ENCODE peak calls at places on chromosome 11, in eight cellular contexts. D is A549, Q is kidney epithelial cell, O is AG04450, W is colonic mucosa, X is astrocyte of the spinal cord, F is endodermal cell, A is pancreas. M is an unnamed sample.
A peak's percentile ranks its signal among the peaks of the same experiment; 100 is the strongest.

GRCh38 chr11:96227244-96227643 is 115.8 kb downstream of the MAML2 start:
- DNase-seq in D (no peak), W (no peak), A (no peak), F (no peak), O (no peak), Q (no peak), X (no peak), M (peak; percentile 58)

GRCh38 chr11:73350908-73351636 is 25.1 kb upstream of the RELT start:
- DNase-seq in W (peak; percentile 35), Q (no peak), A (no peak), F (peak; percentile 81), O (peak; percentile 57), X (peak; percentile 78), D (peak; percentile 73), M (peak; percentile 87)

GRCh38 chr11:66232769-66233168 is 35.7 kb upstream of the RAB1B start:
- DNase-seq in F (no peak), W (no peak), D (no peak), O (no peak), X (no peak), A (no peak), Q (no peak), M (no peak)

GRCh38 chr11:46271407-46271806 is 6.1 kb upstream of the CREB3L1 start:
- DNase-seq in Q (no peak), D (no peak), A (no peak), X (no peak), F (no peak), W (no peak), O (no peak), M (no peak)

GRCh38 chr11:128195057-128195751 is 392.2 kb downstream of the ETS1 start:
- DNase-seq in Q (no peak), D (no peak), W (no peak), X (no peak), F (no peak), O (no peak), A (no peak), M (peak; percentile 59)

GRCh38 chr11:103681855-103682254 is 354.6 kb upstream of the DDI1 start:
- DNase-seq in X (no peak), A (no peak), W (no peak), F (no peak), D (no peak), O (no peak), Q (no peak), M (no peak)

GRCh38 chr11:134254433-134254832 is 1.1 kb downstream of the ACAD8 start:
- DNase-seq in X (no peak), F (no peak), D (no peak), Q (no peak), W (no peak), O (no peak), A (no peak), M (no peak)

GRCh38 chr11:19218801-19219460 is 17.1 kb upstream of the CSRP3 start:
- DNase-seq in F (no peak), O (no peak), W (no peak), X (no peak), A (no peak), D (no peak), Q (no peak), M (no peak)

GRCh38 chr11:86736303-86737143 is 63.8 kb upstream of the PRSS23 start:
- DNase-seq in F (no peak), O (no peak), X (no peak), Q (no peak), D (peak; percentile 39), W (no peak), A (no peak), M (no peak)

GRCh38 chr11:126416542-126417090 is 61.1 kb downstream of the ST3GAL4 start:
- DNase-seq in F (peak; percentile 94), A (peak; percentile 88), Q (no peak), X (peak; percentile 85), W (peak; percentile 94), O (no peak), D (no peak), M (peak; percentile 89)

GRCh38 chr11:58616594-58616993 is 5.9 kb upstream of the CNTF start:
- DNase-seq in D (peak; percentile 4), X (peak; percentile 92), Q (peak; percentile 12), F (no peak), A (peak; percentile 44), W (no peak), O (peak; percentile 91), M (peak; percentile 93)

GRCh38 chr11:20887137-20887536 is 217.8 kb downstream of the NELL1 start:
- DNase-seq in Q (no peak), F (no peak), W (no peak), A (no peak), D (no peak), O (no peak), X (no peak), M (no peak)

GRCh38 chr11:46860218-46860617 is 14.1 kb upstream of the CKAP5 start:
- DNase-seq in A (no peak), O (no peak), F (no peak), Q (no peak), W (no peak), D (no peak), X (no peak), M (no peak)

GRCh38 chr11:26777276-26777939 is 55.5 kb upstream of the SLC5A12 start:
- DNase-seq in A (no peak), X (peak; percentile 29), O (no peak), W (no peak), D (no peak), Q (no peak), F (no peak), M (peak; percentile 23)

GRCh38 chr11:70487763-70488162 is 89.4 kb downstream of the CTTN start:
- DNase-seq in X (no peak), A (peak; percentile 2), Q (no peak), W (no peak), F (no peak), O (no peak), D (no peak), M (no peak)

GRCh38 chr11:110501428-110501827 is 71.7 kb downstream of the FDX1 start:
- DNase-seq in Q (no peak), F (no peak), X (no peak), A (no peak), O (no peak), D (no peak), W (no peak), M (peak; percentile 35)

GRCh38 chr11:110491577-110492352 is 62.0 kb downstream of the FDX1 start:
- DNase-seq in F (peak; percentile 48), Q (no peak), O (no peak), W (no peak), D (no peak), A (no peak), X (no peak), M (no peak)

DNA sequence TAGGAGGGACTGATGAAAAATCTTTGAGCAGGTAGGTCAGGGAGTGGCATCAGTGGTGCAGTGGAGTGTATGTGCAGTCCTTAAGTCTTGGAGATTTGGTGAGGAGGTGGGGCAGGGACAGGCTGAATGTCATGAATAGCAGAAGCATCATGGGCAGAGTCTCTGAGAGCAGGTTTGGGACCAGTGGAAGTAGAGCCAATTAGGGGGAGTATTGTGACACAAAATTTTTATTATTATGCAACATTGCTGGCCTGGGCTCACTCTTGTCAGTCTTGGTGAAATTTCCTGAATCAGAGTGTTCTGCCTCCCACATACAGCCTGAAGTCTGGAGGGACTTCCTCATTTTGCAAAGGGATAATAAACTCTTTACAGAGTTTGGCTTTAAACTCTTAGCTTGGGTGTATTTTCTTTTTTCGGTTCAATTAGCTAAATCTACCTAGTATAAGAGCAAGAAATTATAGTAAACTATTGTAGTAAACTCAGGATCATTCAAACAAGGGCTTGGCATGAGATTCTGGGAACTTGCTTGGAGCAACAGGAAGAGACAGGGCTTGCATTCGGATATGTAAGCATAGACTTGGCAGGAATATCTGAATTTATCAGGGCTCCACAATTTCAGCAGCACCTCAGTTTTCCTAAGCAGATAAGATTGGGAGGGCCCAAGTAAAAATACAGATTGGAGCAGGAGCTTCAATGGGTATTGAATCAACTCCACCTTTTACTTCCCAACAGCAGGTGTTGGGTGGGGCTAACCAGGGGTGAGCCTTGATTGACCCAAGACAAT is 67.6 kb downstream of the FDX1 start:
- DNase-seq in X (no peak), A (no peak), D (no peak), F (no peak), W (no peak), Q (no peak), O (no peak), M (no peak)
- TF ChIP-seq CTCF in X (no peak), A (no peak), D (no peak), F (no peak), W (no peak), Q (no peak), O (no peak), M (no peak)

GRCh38 chr11:114827043-114827442 is 148.7 kb downstream of the NXPE2 start:
- DNase-seq in D (no peak), W (no peak), F (no peak), X (no peak), A (no peak), Q (no peak), O (no peak), M (no peak)
- H3K4me3 ChIP-seq in D (no peak overlapping the region), W (no peak overlapping the region), F (no peak overlapping the region), X (no peak overlapping the region), A (no peak overlapping the region), Q (no peak overlapping the region), O (no peak overlapping the region), M (no peak overlapping the region)

GRCh38 chr11:65008873-65009272 is 5.1 kb upstream of the ARL2 start:
- DNase-seq in F (no peak), D (no peak), A (no peak), O (no peak), X (no peak), W (no peak), Q (no peak), M (no peak)

GRCh38 chr11:65013130-65013691 is 749 bp upstream of the ARL2 start:
- DNase-seq in D (no peak), F (peak; percentile 95), O (peak; percentile 61), W (peak; percentile 96), X (peak; percentile 87), A (peak; percentile 91), Q (no peak), M (peak; percentile 90)

GRCh38 chr11:65013692-65014145 is 241 bp upstream of the ARL2 start:
- DNase-seq in D (peak; percentile 94), X (peak; percentile 90), W (peak; percentile 91), O (peak; percentile 70), F (peak; percentile 97), A (peak; percentile 90), Q (no peak), M (peak; percentile 90)

GRCh38 chr11:65003282-65003681 is 6.5 kb upstream of the BATF2 start:
- DNase-seq in O (no peak), A (no peak), X (peak; percentile 28), Q (no peak), W (no peak), F (peak; percentile 73), D (no peak), M (peak; percentile 67)

GRCh38 chr11:65008016-65008415 is 5.9 kb upstream of the ARL2 start:
- DNase-seq in A (no peak), F (no peak), X (no peak), W (no peak), D (no peak), O (no peak), Q (no peak), M (no peak)
- TF ChIP-seq CTCF in A (no peak), F (no peak), X (no peak), W (no peak), D (no peak), O (no peak), Q (no peak), M (peak; percentile 15)

DNA sequence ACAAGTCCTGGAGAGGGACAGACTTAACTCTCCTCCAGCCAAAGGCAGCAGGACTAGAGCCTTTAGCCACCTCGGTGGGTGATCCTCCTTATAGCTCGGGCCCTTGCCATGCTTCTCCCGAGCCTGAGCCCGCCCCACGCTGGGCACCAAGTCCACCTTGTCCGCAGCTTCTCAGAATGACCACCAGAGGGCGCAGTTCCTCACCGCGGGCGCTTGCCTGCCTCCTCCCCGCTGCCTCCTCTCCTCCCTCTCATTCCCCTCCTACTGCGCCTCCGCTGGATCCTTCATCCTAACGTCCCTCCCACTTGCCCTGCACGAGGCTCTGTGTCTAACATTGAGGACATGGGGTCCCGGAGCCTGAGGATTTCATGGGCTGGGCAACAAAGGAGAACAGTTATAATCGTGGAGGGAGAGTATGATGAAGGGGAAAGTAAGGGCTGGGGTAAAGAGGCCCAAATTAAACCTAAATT is 11.3 kb upstream of the MOGAT2 start:
- DNase-seq in D (peak; percentile 81), F (peak; percentile 90), Q (no peak), W (peak; percentile 76), X (peak; percentile 54), A (peak; percentile 60), O (peak; percentile 13), M (peak; percentile 86)
- H3K4me3 ChIP-seq in D (no peak overlapping the region), F (no peak overlapping the region), Q (no peak overlapping the region), W (no peak overlapping the region), X (no peak overlapping the region), A (no peak overlapping the region), O (no peak overlapping the region), M (peak overlapping the region; percentile 39)